ENCODE peak calls at places on chromosomes 1 and 21, in four cellular contexts. N is K562, G is HL-60, R is GM12878. Q is an unnamed sample.

GRCh38 chr1:234662148-234662547 is 52.2 kb upstream of the IRF2BP2 start:
- DNase-seq in N (no peak), G (no peak), R (no peak), Q (no peak)

GRCh38 chr1:203276916-203277535 is 28.3 kb upstream of the BTG2 start:
- DNase-seq in N (no peak), G (no peak), R (no peak), Q (no peak)

GRCh38 chr1:209323743-209324142 is 259.8 kb upstream of the CAMK1G start:
- DNase-seq in G (no peak), N (no peak), R (no peak), Q (no peak)

GRCh38 chr1:3015269-3015635 is 6.0 kb upstream of the ACTRT2 start:
- DNase-seq in N (no peak), R (no peak), G (no peak), Q (no peak)

GRCh38 chr1:83932693-83933092 is 66.2 kb downstream of the TTLL7 start:
- DNase-seq in G (no peak), N (peak; percentile 39), R (no peak), Q (no peak)

GRCh38 chr1:33234588-33234990 is 21.7 kb upstream of the ZNF362 start:
- DNase-seq in G (no peak), N (no peak), R (no peak), Q (no peak)

GRCh38 chr1:198234511-198235251 is 77.9 kb downstream of the NEK7 start:
- DNase-seq in N (no peak), R (no peak), G (no peak), Q (no peak)

GRCh38 chr1:201025571-201026002 is 2.1 kb upstream of the KIF21B start:
- DNase-seq in N (peak; percentile 65), R (no peak), G (no peak), Q (no peak)

GRCh38 chr21:17730782-17731181 is 88.4 kb downstream of the C21orf91 start:
- DNase-seq in N (no peak), R (no peak), G (peak; percentile 52), Q (no peak)

GRCh38 chr1:234889643-234890042 is 239.0 kb downstream of the TOMM20 start:
- DNase-seq in G (no peak), R (no peak), N (no peak), Q (no peak)

GRCh38 chr1:200558866-200559459 is 61.6 kb downstream of the KIF14 start:
- DNase-seq in R (no peak), G (no peak), N (peak; percentile 57), Q (no peak)

GRCh38 chr1:67724928-67725560 is 40.0 kb downstream of the GADD45A start:
- DNase-seq in R (no peak), N (no peak), G (no peak), Q (no peak)

GRCh38 chr1:43063394-43064219 is 104.9 kb upstream of the SLC2A1 start:
- DNase-seq in N (no peak), G (no peak), R (no peak), Q (no peak)

GRCh38 chr1:50705699-50706098 is 254.4 kb downstream of the FAF1 start:
- DNase-seq in R (no peak), N (no peak), G (no peak), Q (no peak)

GRCh38 chr1:225695578-225696332 is 42.8 kb upstream of the ENAH start:
- DNase-seq in G (no peak), N (no peak), R (no peak), Q (no peak)
- TF ChIP-seq POLR2AphosphoS5 in G (no peak), N (no peak), R (no peak), Q (no peak)

GRCh38 chr1:10514490-10515235 is 39.9 kb downstream of the PEX14 start:
- DNase-seq in N (peak; percentile 65), R (no peak), G (no peak), Q (no peak)
- TF ChIP-seq SPI1 in N (no peak), R (no peak), G (no peak), Q (no peak)

GRCh38 chr1:31937300-31938183 is 626 bp downstream of the PTP4A2 start:
- DNase-seq in G (peak; percentile 59), N (peak; percentile 85), R (no peak), Q (peak; percentile 49)
- TF ChIP-seq POLR2AphosphoS5 in G (no peak), N (peak; percentile 8), R (peak; percentile 76), Q (peak; percentile 68)

GRCh38 chr1:56644941-56645662 is at the start of gene PRKAA2:
- DNase-seq in N (no peak), R (no peak), G (no peak), Q (peak; percentile 17)
- TF ChIP-seq SPI1 in N (no peak), R (no peak), G (no peak), Q (no peak)

DNA sequence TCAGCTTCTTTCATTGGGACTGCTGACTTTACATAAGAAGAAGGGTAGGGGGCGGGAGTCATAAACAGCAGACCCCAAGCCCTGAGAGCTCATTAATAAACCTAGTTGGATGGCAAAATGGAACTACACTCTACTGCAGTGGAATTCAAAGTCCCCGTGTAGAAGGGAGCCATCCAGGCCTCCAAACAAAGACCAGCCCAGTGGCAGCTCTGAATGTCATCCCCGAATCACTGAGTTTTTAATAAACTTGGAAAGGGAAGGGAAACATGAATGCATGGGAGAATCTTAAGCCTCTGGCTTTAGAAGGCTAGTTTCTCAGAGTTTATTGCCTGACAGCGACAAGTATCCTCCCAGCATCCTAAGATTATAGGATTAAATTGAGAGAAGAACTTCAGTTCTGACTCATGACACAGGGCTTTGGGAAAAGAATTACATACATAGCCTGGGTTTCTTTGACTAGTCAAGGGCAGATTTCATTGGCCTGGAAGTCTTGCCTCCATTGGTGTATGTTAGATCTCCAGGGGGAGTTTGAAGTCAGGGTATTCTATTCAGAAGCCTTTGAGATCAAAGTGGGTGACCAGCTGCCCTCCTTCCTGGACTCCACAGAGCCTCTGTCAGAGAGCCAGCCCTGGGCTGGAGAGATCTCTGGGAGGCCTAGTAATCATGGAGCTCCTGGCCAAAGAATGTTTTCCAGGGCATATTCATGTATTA is 3.8 kb downstream of the ATF3 start:
- DNase-seq in R (no peak), N (no peak), G (no peak), Q (no peak)
- TF ChIP-seq POLR2AphosphoS5 in R (peak; percentile 42), N (no peak), G (no peak), Q (no peak)

DNA sequence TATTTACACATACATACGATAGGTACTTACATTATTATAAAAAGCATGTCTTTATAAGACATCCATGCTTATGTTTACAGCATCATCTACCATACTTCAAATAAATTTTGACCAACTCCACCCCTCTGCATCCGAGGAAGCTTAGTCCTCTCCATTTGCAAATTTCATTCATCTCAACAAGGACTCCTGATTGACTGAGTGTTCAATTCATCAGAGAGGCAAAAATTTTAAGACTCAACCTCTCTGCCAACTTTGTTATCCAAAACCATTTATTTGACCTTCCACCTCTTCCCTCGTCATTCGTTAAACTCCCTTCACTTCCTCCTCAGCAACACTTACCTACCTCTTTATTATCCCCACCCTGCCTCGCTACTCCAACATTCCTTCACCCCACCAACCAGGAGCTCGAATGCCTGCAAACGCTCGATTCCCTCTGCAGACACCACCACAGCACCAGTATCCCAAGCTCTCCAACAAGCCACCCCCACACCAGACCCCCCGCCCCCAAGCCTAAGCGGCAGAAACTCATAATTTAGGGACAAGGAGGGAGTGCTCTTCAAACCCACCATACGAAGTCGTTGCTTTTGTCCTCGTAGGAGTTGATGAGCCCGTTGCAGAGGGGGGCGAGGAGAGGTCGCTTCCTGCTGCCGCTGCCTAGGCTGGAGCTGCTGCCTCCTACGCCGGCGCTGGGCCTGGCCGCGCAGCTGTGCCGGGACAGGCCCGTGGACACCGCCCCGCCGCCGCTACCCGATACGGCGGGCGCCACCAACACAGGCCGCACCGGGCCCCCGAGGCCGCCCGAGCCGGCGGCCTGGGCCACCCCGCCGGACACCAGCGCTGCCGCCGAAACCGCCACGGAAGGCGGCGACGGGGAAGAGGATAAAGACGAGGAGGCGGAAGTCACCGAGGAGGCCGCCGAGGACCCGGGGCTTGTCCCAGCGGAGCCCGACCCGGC is 803 bp downstream of the COP1 start:
- DNase-seq in R (no peak), N (peak; percentile 61), G (no peak), Q (peak; percentile 31)
- TF ChIP-seq SPI1 in R (no peak), N (no peak), G (no peak), Q (no peak)

DNA sequence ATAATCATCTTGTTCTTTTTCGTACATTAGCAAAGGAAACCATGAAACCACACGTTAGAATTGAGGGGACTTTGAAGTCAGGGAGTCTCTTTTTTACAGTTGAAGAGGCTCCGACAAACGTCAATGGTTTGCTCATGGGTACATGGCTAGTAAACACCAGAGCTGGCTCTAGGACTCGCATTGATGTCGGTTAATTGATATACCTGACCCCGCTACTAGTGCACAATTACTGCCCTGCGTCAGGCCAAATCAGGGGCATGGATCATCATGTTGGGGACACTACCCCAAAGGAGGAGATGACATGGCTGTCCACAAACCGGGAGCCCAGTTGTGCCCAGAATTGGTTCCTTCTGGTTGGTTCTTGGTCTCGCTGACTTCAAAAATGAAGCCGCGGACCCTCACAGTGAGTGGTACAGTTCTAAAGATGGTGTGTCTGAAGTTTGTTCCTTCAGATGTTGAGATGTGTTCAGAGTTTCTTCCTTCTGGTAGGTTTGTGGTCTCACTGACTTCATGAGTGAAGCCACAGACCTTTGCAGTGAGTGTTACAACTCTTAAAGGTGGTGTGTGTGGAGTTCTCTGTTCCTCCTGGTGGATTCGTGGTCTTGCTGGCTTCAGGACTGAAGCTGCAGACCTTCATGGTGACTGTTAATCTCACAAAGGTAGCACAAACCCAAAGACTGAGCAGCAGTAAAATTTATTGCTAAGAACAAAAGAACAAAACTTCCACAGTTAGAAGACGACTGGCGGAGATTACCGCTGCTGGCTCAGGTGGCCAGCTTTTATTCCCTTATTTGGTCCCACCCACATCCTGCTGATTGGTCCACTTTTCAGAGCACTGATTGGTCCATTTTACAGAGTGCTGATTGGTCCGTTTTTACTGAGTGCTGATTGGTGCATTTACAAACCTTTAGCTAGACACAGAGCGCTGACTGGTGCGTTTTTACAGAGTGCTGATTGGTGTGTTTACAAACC is 126.9 kb upstream of the ERRFI1 start:
- DNase-seq in R (no peak), N (no peak), G (no peak), Q (no peak)
- TF ChIP-seq POLR2AphosphoS5 in R (no peak), N (no peak), G (no peak), Q (no peak)

DNA sequence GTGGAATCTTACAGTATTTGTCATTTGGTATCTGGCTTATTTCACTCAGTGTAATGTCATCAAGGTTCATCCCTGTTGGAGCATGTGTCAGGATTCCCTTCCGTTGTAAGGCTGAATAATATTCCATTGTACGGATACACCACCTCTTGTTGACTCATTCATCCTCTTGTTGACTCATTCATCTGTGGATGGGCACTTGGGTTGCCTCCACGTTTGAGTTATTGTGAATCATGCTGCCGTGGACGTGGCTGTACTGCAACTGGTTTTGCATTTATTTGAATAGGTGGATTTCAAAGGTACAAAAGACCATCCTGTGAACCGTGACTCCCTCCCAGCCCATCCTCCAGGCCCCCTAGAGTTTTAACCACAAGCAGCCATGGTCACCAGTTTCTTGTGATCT is 11.9 kb upstream of the TCP10L start:
- DNase-seq in G (no peak), R (no peak), N (no peak), Q (no peak)
- TF ChIP-seq SPI1 in G (no peak), R (no peak), N (no peak), Q (no peak)